ENCODE peak calls at places on chromosome 17, in eight cellular contexts. A, I, Q, Z, J, U, E and F are unnamed samples.

GRCh38 chr17:29930399-29931010 is 477 bp upstream of the SSH2 start:
- DNase-seq in Q (peak), E (no peak), A (no peak), Z (no peak), J (no peak), U (no peak), I (no peak), F (peak)

GRCh38 chr17:14672830-14673229 is 371.9 kb downstream of the HS3ST3B1 start:
- DNase-seq in J (no peak), Q (peak), U (peak), I (peak), E (no peak), A (no peak), Z (no peak), F (peak)

GRCh38 chr17:67272312-67273050 is 27.5 kb upstream of the HELZ start:
- DNase-seq in A (no peak), I (no peak), J (no peak), U (peak), Q (no peak), Z (no peak), E (no peak), F (no peak)

GRCh38 chr17:75925912-75926311 is 14.9 kb downstream of the FBF1 start:
- DNase-seq in A (no peak), J (no peak), I (no peak), U (no peak), Z (no peak), Q (no peak), E (no peak), F (no peak)

GRCh38 chr17:29049541-29050150 is 6.7 kb downstream of the PIPOX start:
- DNase-seq in E (no peak), I (no peak), J (no peak), Q (no peak), U (no peak), A (no peak), Z (no peak), F (no peak)

GRCh38 chr17:64418506-64419339 is 28.1 kb upstream of the PECAM1 start:
- DNase-seq in A (no peak), E (no peak), U (no peak), Q (peak), I (peak), J (peak), Z (peak), F (peak)

GRCh38 chr17:4947411-4948165 is 742 bp downstream of the PFN1 start:
- DNase-seq in Q (peak), I (peak), A (peak), Z (peak), J (peak), U (peak), E (no peak), F (peak)

GRCh38 chr17:32275060-32276042 is 9.7 kb downstream of the RHBDL3 start:
- DNase-seq in Z (no peak), A (no peak), E (peak), Q (peak), U (peak), J (no peak), I (peak), F (peak)

GRCh38 chr17:44533533-44534246 is 23.6 kb upstream of the FZD2 start:
- DNase-seq in J (peak), A (peak), Q (peak), Z (peak), E (peak), U (peak), I (peak), F (peak)
- H3K4me3 ChIP-seq in J (no peak), A (peak), Q (no peak), Z (no peak), E (no peak), U (no peak), I (no peak), F (no peak)

GRCh38 chr17:39700148-39700987 is 504 bp downstream of the ERBB2 start:
- DNase-seq in J (no peak), E (no peak), Z (no peak), U (peak), I (peak), Q (no peak), A (no peak), F (peak)

GRCh38 chr17:39703913-39704312 is 4.0 kb downstream of the ERBB2 start:
- DNase-seq in U (no peak), A (no peak), Q (no peak), Z (no peak), J (no peak), E (no peak), I (no peak), F (no peak)

GRCh38 chr17:39701012-39701783 is 1.3 kb downstream of the ERBB2 start:
- DNase-seq in I (no peak), U (no peak), J (no peak), Z (no peak), Q (no peak), A (peak), E (no peak), F (no peak)

GRCh38 chr17:39702901-39703893 is 3.3 kb downstream of the ERBB2 start:
- DNase-seq in A (no peak), U (no peak), Q (no peak), I (no peak), E (peak), J (no peak), Z (peak), F (no peak)

DNA sequence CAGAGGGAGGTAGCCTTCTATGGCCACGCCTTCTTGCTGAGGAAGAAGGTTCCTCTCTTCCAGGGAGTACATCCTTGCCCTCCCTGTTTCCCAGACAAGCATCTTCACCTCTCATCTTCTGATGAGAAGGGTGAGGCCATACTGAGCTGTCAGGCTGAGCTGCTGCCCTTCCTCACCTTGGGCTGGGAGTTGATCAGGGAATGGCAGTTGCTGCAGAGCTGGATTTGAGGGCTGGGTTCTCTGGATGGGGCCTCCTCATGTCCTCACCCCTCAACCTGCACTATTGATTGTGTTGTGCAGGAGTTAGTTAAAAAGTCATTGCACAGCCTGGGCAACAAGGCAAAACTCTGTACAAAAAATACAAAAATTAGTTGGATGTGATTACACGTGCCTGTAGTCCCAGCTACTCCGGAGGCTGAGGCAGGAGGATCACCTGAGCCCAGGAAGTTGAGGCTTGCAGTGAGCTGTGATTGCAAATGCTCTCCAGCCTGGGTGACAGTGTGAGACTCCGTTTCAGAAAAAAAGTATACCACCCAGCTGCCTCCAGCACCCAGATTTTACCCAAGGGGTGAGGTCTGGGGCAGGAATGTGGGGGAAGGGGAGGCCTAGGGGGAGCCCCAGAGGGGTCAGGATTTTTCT is 2.0 kb downstream of the ERBB2 start:
- DNase-seq in U (no peak), Q (no peak), Z (no peak), I (no peak), E (no peak), A (no peak), J (no peak), F (no peak)
- H3K4me3 ChIP-seq in U (peak), Q (no peak), Z (peak), I (no peak), E (peak), A (peak), J (no peak), F (no peak)

GRCh38 chr17:81902023-81902652 is at the start of gene NPB:
- DNase-seq in J (no peak), Q (no peak), E (no peak), U (peak), A (peak), I (no peak), Z (peak), F (no peak)
- H3K4me3 ChIP-seq in J (no peak), Q (no peak), E (no peak), U (no peak), A (peak), I (peak), Z (peak), F (peak)

GRCh38 chr17:69505740-69506139 is 91.2 kb downstream of the MAP2K6 start:
- DNase-seq in U (no peak), Q (no peak), A (no peak), I (no peak), Z (no peak), J (no peak), E (no peak), F (no peak)
- H3K4me3 ChIP-seq in U (no peak), Q (no peak), A (no peak), I (no peak), Z (no peak), J (no peak), E (no peak), F (no peak)

GRCh38 chr17:81124377-81124776 is 40.9 kb upstream of the PVALEF start:
- DNase-seq in A (no peak), Z (no peak), J (no peak), E (no peak), U (no peak), Q (no peak), I (no peak), F (no peak)
- H3K4me3 ChIP-seq in A (no peak), Z (no peak), J (no peak), E (no peak), U (no peak), Q (no peak), I (no peak), F (no peak)